ENCODE peak calls at places on chromosomes 6 and 20, in five cellular contexts. V is BE2C, K is glutamatergic neuron, G is AG04450, I is mesothelial cell of epicardium. Q is an unnamed sample.

GRCh38 chr6:83270971-83271714 is 78.0 kb downstream of the RWDD2A start:
- DNase-seq in V (no peak), K (no peak), I (no peak), G (peak), Q (no peak)

GRCh38 chr6:92979281-92979680 is 440.1 kb downstream of the EPHA7 start:
- DNase-seq in I (no peak), V (no peak), G (no peak), K (no peak), Q (no peak)

GRCh38 chr20:2131366-2131765 is 29.7 kb downstream of the STK35 start:
- DNase-seq in G (no peak), I (no peak), K (no peak), V (no peak), Q (no peak)

GRCh38 chr6:42140051-42140450 is 2.4 kb downstream of the C6orf132 start:
- DNase-seq in G (no peak), V (no peak), I (no peak), K (no peak), Q (no peak)

GRCh38 chr20:36624068-36624813 is 18.7 kb downstream of the RAB5IF start:
- DNase-seq in I (no peak), V (no peak), K (no peak), G (no peak), Q (no peak)

GRCh38 chr6:144585217-144585814 is 300.2 kb downstream of the UTRN start:
- DNase-seq in K (no peak), G (no peak), V (peak), I (no peak), Q (no peak)

GRCh38 chr6:9112548-9112947 is 677.2 kb upstream of the SLC35B3 start:
- DNase-seq in I (no peak), G (no peak), K (peak), V (no peak), Q (no peak)

GRCh38 chr6:105892577-105893262 is 193.4 kb upstream of the PRDM1 start:
- DNase-seq in I (no peak), K (no peak), V (no peak), G (no peak), Q (no peak)

GRCh38 chr20:53872081-53872541 is 198.3 kb downstream of the BCAS1 start:
- DNase-seq in I (no peak), V (no peak), K (no peak), G (no peak), Q (no peak)

GRCh38 chr6:53986721-53987526 is 124.3 kb upstream of the MLIP start:
- DNase-seq in I (no peak), G (no peak), V (no peak), K (no peak), Q (no peak)

GRCh38 chr6:18391018-18391417 is 3.9 kb downstream of the RNF144B start:
- DNase-seq in I (no peak), K (no peak), G (no peak), V (no peak), Q (no peak)

GRCh38 chr6:16769986-16770376 is 8.7 kb upstream of the ATXN1 start:
- DNase-seq in I (no peak), V (no peak), K (no peak), G (peak), Q (no peak)

GRCh38 chr6:75171151-75171550 is 34.7 kb downstream of the COL12A1 start:
- DNase-seq in G (no peak), K (no peak), I (no peak), V (no peak), Q (no peak)

GRCh38 chr20:4091332-4092135 is 76.2 kb upstream of the RNF24 start:
- DNase-seq in K (peak), V (peak), G (peak), I (peak), Q (no peak)

GRCh38 chr6:43517503-43518357 is 841 bp downstream of the POLR1C start:
- DNase-seq in V (no peak), G (no peak), I (no peak), K (no peak), Q (no peak)

GRCh38 chr6:130223508-130223907 is 757 bp upstream of the SAMD3 start:
- DNase-seq in I (no peak), V (no peak), G (no peak), K (no peak), Q (peak)

GRCh38 chr6:13554929-13555333 is 19.5 kb upstream of the SIRT5 start:
- DNase-seq in K (peak), G (no peak), I (no peak), V (no peak), Q (no peak)

GRCh38 chr20:17648782-17649730 is 33.0 kb downstream of the RRBP1 start:
- DNase-seq in I (no peak), K (no peak), V (no peak), G (no peak), Q (no peak)

GRCh38 chr20:19524691-19525090 is 233.4 kb upstream of the RIN2 start:
- DNase-seq in I (no peak), K (no peak), V (no peak), G (no peak), Q (no peak)

GRCh38 chr6:36837686-36838085 is 1.6 kb downstream of the CPNE5 start:
- DNase-seq in K (no peak), I (no peak), G (no peak), V (no peak), Q (no peak)

GRCh38 chr6:16551466-16551865 is 209.8 kb downstream of the ATXN1 start:
- DNase-seq in G (no peak), I (no peak), V (no peak), K (no peak), Q (no peak)

GRCh38 chr20:574297-574942 is 30.8 kb upstream of the CSNK2A1 start:
- DNase-seq in K (peak), I (no peak), G (no peak), V (no peak), Q (no peak)

GRCh38 chr20:3864518-3864917 is 17.9 kb downstream of the MAVS start:
- DNase-seq in K (no peak), G (no peak), V (no peak), I (no peak), Q (no peak)

GRCh38 chr6:25637946-25638345 is 14.1 kb upstream of the SCGN start:
- DNase-seq in V (no peak), G (no peak), K (no peak), I (no peak), Q (no peak)

GRCh38 chr20:9051508-9051907 is 17.4 kb upstream of the PLCB4 start:
- DNase-seq in I (no peak), G (peak), V (peak), K (no peak), Q (no peak)

GRCh38 chr20:60627751-60628565 is 624.1 kb upstream of the CDH4 start:
- DNase-seq in V (no peak), I (no peak), K (no peak), G (no peak), Q (no peak)
- TF ChIP-seq CTCF in V (no peak), I (no peak), K (peak), G (no peak), Q (no peak)

DNA sequence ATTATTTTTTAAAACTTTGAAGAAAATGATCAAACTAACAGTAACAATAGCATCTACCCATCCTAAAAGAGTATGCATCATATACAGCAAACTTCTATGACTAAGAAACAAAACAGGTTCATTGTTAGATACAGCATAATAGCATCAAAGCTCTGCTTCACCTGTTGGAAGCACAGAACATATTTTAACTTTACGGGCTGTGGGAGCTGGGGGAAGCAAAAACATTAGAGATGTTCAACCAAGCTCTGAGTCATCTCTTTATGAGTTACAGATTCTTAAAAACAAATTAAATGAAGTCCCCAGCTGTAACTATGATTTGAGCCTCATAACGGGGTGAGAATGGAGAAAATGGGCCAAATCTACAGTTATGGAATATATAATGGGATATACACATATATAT is 63.4 kb downstream of the SYNE1 start:
- DNase-seq in G (no peak), V (no peak), K (no peak), I (no peak), Q (no peak)
- TF ChIP-seq CTCF in G (no peak), V (no peak), K (no peak), I (no peak), Q (no peak)

GRCh38 chr6:33670971-33671370 is 40.5 kb downstream of the UQCC2 start:
- DNase-seq in V (no peak), I (no peak), G (no peak), K (no peak), Q (no peak)

GRCh38 chr6:33670086-33670660 is 41.3 kb downstream of the UQCC2 start:
- DNase-seq in V (no peak), K (no peak), I (no peak), G (no peak), Q (no peak)

GRCh38 chr6:33671381-33672072 is 40.0 kb downstream of the UQCC2 start:
- DNase-seq in I (no peak), G (no peak), K (no peak), V (no peak), Q (no peak)

GRCh38 chr6:33673847-33674246 is 37.7 kb downstream of the UQCC2 start:
- DNase-seq in I (no peak), V (no peak), G (no peak), K (no peak), Q (no peak)

DNA sequence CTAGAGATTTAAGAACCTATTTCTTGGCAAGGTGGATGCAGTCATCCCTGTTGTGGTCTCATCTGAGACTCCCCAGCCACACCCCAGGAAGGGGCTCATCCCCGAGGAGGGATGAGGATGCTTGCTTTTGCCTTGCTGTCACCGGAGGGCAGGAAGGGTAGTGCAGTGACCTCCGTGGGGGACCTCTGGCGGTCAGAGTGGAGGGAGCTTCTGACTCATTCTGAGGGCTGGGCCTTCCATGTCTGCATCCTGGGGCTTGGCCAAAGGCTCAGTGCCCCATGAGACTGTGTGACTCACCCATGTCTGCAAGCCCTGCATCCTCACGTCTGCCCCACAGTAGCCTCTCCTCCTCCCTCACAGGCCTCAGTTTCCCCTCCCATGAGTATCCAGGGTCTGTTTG is 38.7 kb downstream of the UQCC2 start:
- DNase-seq in I (no peak), V (peak), K (no peak), G (peak), Q (no peak)
- TF ChIP-seq CTCF in I (no peak), V (peak), K (no peak), G (peak), Q (no peak)

GRCh38 chr6:47383360-47383759 is 73.7 kb upstream of the TNFRSF21 start:
- DNase-seq in V (no peak), G (no peak), I (no peak), K (no peak), Q (no peak)
- TF ChIP-seq CTCF in V (no peak), G (no peak), I (no peak), K (no peak), Q (no peak)